ENCODE peak calls at places on chromosomes 1 and 21, in seven cellular contexts. One of them, this sample, is unnamed.

GRCh38 chr1:25566186-25566729 is 22.9 kb downstream of the LDLRAP1 start:
- DNase-seq in PC-3: no peak
- DNase-seq in left lung: no peak
- DNase-seq in HL-60: no peak
- DNase-seq in lower lobe of right lung: no peak
- DNase-seq in thoracic aorta: no peak
- DNase-seq in CD4-positive, alpha-beta T cell: no peak
- DNase-seq in this sample: no peak

GRCh38 chr21:37593015-37593414 is 226.4 kb downstream of the DYRK1A start:
- DNase-seq in PC-3: no peak
- DNase-seq in left lung: no peak
- DNase-seq in HL-60: no peak
- DNase-seq in lower lobe of right lung: no peak
- DNase-seq in thoracic aorta: no peak
- DNase-seq in CD4-positive, alpha-beta T cell: no peak
- DNase-seq in this sample: no peak

GRCh38 chr1:31101147-31101502 is 35.6 kb upstream of the PUM1 start:
- DNase-seq in PC-3: peak
- DNase-seq in left lung: no peak
- DNase-seq in HL-60: no peak
- DNase-seq in lower lobe of right lung: no peak
- DNase-seq in thoracic aorta: no peak
- DNase-seq in CD4-positive, alpha-beta T cell: no peak
- DNase-seq in this sample: no peak

GRCh38 chr1:31181515-31182343 is 58.0 kb downstream of the NKAIN1 start:
- DNase-seq in PC-3: peak
- DNase-seq in left lung: peak
- DNase-seq in HL-60: peak
- DNase-seq in lower lobe of right lung: peak
- DNase-seq in thoracic aorta: no peak
- DNase-seq in CD4-positive, alpha-beta T cell: peak
- DNase-seq in this sample: no peak

GRCh38 chr1:246567258-246568235 is 1.3 kb downstream of the CNST start:
- DNase-seq in PC-3: peak
- DNase-seq in left lung: no peak
- DNase-seq in HL-60: no peak
- DNase-seq in lower lobe of right lung: no peak
- DNase-seq in thoracic aorta: no peak
- DNase-seq in CD4-positive, alpha-beta T cell: no peak
- DNase-seq in this sample: no peak

GRCh38 chr1:151058682-151059341 is 610 bp downstream of the CDC42SE1 start:
- DNase-seq in PC-3: peak
- DNase-seq in left lung: peak
- DNase-seq in HL-60: no peak
- DNase-seq in lower lobe of right lung: peak
- DNase-seq in thoracic aorta: no peak
- DNase-seq in CD4-positive, alpha-beta T cell: no peak
- DNase-seq in this sample: peak

GRCh38 chr1:1554926-1555915 is 14.8 kb upstream of the TMEM240 start:
- DNase-seq in PC-3: peak
- DNase-seq in left lung: peak
- DNase-seq in HL-60: no peak
- DNase-seq in lower lobe of right lung: no peak
- DNase-seq in thoracic aorta: no peak
- DNase-seq in CD4-positive, alpha-beta T cell: no peak
- DNase-seq in this sample: no peak

GRCh38 chr1:9826616-9827015 is 2.9 kb upstream of the CLSTN1 start:
- DNase-seq in PC-3: no peak
- DNase-seq in left lung: no peak
- DNase-seq in HL-60: no peak
- DNase-seq in lower lobe of right lung: no peak
- DNase-seq in thoracic aorta: no peak
- DNase-seq in CD4-positive, alpha-beta T cell: no peak
- DNase-seq in this sample: no peak

GRCh38 chr1:120178799-120179419 is 2.6 kb upstream of the SEC22B start:
- DNase-seq in PC-3: no peak
- DNase-seq in left lung: no peak
- DNase-seq in HL-60: no peak
- DNase-seq in lower lobe of right lung: no peak
- DNase-seq in thoracic aorta: no peak
- DNase-seq in CD4-positive, alpha-beta T cell: no peak
- DNase-seq in this sample: no peak

GRCh38 chr1:145871994-145872411 is 13.1 kb upstream of the PIAS3 start:
- DNase-seq in PC-3: no peak
- DNase-seq in left lung: peak
- DNase-seq in HL-60: peak
- DNase-seq in lower lobe of right lung: peak
- DNase-seq in thoracic aorta: no peak
- DNase-seq in CD4-positive, alpha-beta T cell: peak
- DNase-seq in this sample: no peak

GRCh38 chr1:207654320-207654719 is 9.4 kb downstream of the CR1L start:
- DNase-seq in PC-3: peak
- DNase-seq in left lung: no peak
- DNase-seq in HL-60: no peak
- DNase-seq in lower lobe of right lung: no peak
- DNase-seq in thoracic aorta: no peak
- DNase-seq in CD4-positive, alpha-beta T cell: no peak
- DNase-seq in this sample: no peak

GRCh38 chr1:202084791-202085681 is 37.7 kb upstream of the GPR37L1 start:
- DNase-seq in PC-3: peak
- DNase-seq in left lung: no peak
- DNase-seq in HL-60: no peak
- DNase-seq in lower lobe of right lung: peak
- DNase-seq in thoracic aorta: no peak
- DNase-seq in CD4-positive, alpha-beta T cell: no peak
- DNase-seq in this sample: no peak

GRCh38 chr1:169595764-169596711 is 9.8 kb upstream of the F5 start:
- DNase-seq in PC-3: peak
- DNase-seq in left lung: no peak
- DNase-seq in HL-60: peak
- DNase-seq in lower lobe of right lung: no peak
- DNase-seq in thoracic aorta: no peak
- DNase-seq in CD4-positive, alpha-beta T cell: no peak
- DNase-seq in this sample: no peak

GRCh38 chr1:117821782-117822447 is 107.5 kb downstream of the GDAP2 start:
- DNase-seq in PC-3: peak
- DNase-seq in left lung: no peak
- DNase-seq in HL-60: no peak
- DNase-seq in lower lobe of right lung: no peak
- DNase-seq in thoracic aorta: peak
- DNase-seq in CD4-positive, alpha-beta T cell: no peak
- DNase-seq in this sample: peak

GRCh38 chr1:1134300-1134961 is 18.5 kb upstream of the C1orf159 start:
- DNase-seq in PC-3: no peak
- DNase-seq in left lung: no peak
- DNase-seq in HL-60: no peak
- DNase-seq in lower lobe of right lung: no peak
- DNase-seq in thoracic aorta: no peak
- DNase-seq in CD4-positive, alpha-beta T cell: no peak
- DNase-seq in this sample: no peak

GRCh38 chr1:169103443-169103842 is 3.0 kb upstream of the ATP1B1 start:
- DNase-seq in PC-3: no peak
- DNase-seq in left lung: peak
- DNase-seq in HL-60: no peak
- DNase-seq in lower lobe of right lung: peak
- DNase-seq in thoracic aorta: no peak
- DNase-seq in CD4-positive, alpha-beta T cell: no peak
- DNase-seq in this sample: no peak

GRCh38 chr1:33010946-33011731 is 25.5 kb downstream of the AK2 start:
- DNase-seq in PC-3: no peak
- DNase-seq in left lung: no peak
- DNase-seq in HL-60: no peak
- DNase-seq in lower lobe of right lung: no peak
- DNase-seq in thoracic aorta: peak
- DNase-seq in CD4-positive, alpha-beta T cell: no peak
- DNase-seq in this sample: no peak

GRCh38 chr1:35808376-35809155 is 750 bp downstream of the AGO4 start:
- DNase-seq in PC-3: peak
- DNase-seq in left lung: peak
- DNase-seq in HL-60: peak
- DNase-seq in lower lobe of right lung: peak
- DNase-seq in thoracic aorta: no peak
- DNase-seq in CD4-positive, alpha-beta T cell: no peak
- DNase-seq in this sample: no peak

GRCh38 chr1:35807614-35808375 is at the start of gene AGO4:
- DNase-seq in PC-3: peak
- DNase-seq in left lung: peak
- DNase-seq in HL-60: peak
- DNase-seq in lower lobe of right lung: peak
- DNase-seq in thoracic aorta: no peak
- DNase-seq in CD4-positive, alpha-beta T cell: peak
- DNase-seq in this sample: no peak

GRCh38 chr1:35810096-35810860 is 2.5 kb downstream of the AGO4 start:
- DNase-seq in PC-3: peak
- DNase-seq in left lung: no peak
- DNase-seq in HL-60: no peak
- DNase-seq in lower lobe of right lung: no peak
- DNase-seq in thoracic aorta: no peak
- DNase-seq in CD4-positive, alpha-beta T cell: no peak
- DNase-seq in this sample: peak

DNA sequence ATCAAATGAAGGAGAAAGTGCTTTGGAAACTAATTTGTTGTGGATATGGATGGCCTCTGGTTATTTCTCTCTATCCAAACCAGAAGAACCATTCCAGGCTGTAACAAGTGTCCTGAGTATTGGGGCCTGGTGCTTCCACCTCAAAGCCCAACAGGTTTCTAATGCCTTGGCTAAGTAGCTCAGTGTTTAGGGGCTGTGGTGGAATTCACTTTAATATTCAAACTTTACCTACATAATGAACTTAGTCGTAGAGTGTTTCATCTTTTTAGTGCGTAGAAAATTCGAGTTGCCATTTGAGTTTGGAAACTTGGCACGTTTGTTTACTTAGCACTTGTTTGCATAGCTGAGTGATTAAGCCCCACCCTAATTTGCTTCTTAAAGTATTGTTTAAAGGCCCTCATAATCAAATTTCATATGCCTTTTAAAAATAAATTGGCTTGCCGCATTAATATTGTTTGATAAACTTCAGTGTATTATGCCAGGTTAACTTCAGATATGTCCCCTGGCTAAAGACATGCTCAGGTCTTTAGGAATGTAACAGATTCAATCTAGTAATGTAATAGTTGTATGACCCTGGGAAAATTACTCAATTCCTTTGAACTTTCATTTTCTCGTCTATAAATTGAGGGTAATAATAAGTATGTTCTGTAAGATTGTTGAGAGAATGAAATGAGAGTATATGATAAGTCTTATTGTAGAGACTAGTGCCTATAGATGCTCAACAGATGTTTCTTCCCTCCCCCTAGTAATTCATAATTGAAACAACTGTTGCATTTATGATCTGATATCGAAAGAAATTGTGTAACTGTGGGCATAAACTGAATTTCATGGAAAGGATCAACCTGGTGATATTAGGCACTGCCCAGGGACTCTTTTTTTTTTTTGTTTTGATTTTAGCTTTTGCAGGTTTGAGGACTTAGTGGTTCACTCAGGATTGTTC is 1.6 kb downstream of the AGO4 start:
- DNase-seq in PC-3: peak
- DNase-seq in left lung: no peak
- DNase-seq in HL-60: no peak
- DNase-seq in lower lobe of right lung: no peak
- DNase-seq in thoracic aorta: no peak
- DNase-seq in CD4-positive, alpha-beta T cell: no peak
- DNase-seq in this sample: no peak
- H3K27ac ChIP-seq in PC-3: peak
- H3K27ac ChIP-seq in left lung: peak
- H3K27ac ChIP-seq in HL-60: peak
- H3K27ac ChIP-seq in lower lobe of right lung: peak
- H3K27ac ChIP-seq in thoracic aorta: peak
- H3K27ac ChIP-seq in CD4-positive, alpha-beta T cell: no peak
- H3K27ac ChIP-seq in this sample: peak

GRCh38 chr1:54127594-54127993 is 25.2 kb downstream of the CDCP2 start:
- DNase-seq in PC-3: no peak
- DNase-seq in left lung: no peak
- DNase-seq in HL-60: no peak
- DNase-seq in lower lobe of right lung: no peak
- DNase-seq in thoracic aorta: no peak
- DNase-seq in CD4-positive, alpha-beta T cell: no peak
- DNase-seq in this sample: no peak

GRCh38 chr1:54124906-54125305 is 27.9 kb downstream of the CDCP2 start:
- DNase-seq in PC-3: no peak
- DNase-seq in left lung: no peak
- DNase-seq in HL-60: no peak
- DNase-seq in lower lobe of right lung: no peak
- DNase-seq in thoracic aorta: no peak
- DNase-seq in CD4-positive, alpha-beta T cell: no peak
- DNase-seq in this sample: no peak

GRCh38 chr1:54124472-54124871 is 28.3 kb downstream of the CDCP2 start:
- DNase-seq in PC-3: no peak
- DNase-seq in left lung: no peak
- DNase-seq in HL-60: no peak
- DNase-seq in lower lobe of right lung: no peak
- DNase-seq in thoracic aorta: no peak
- DNase-seq in CD4-positive, alpha-beta T cell: no peak
- DNase-seq in this sample: no peak

GRCh38 chr1:54126271-54126815 is 26.5 kb downstream of the CDCP2 start:
- DNase-seq in PC-3: no peak
- DNase-seq in left lung: no peak
- DNase-seq in HL-60: no peak
- DNase-seq in lower lobe of right lung: no peak
- DNase-seq in thoracic aorta: no peak
- DNase-seq in CD4-positive, alpha-beta T cell: no peak
- DNase-seq in this sample: no peak

DNA sequence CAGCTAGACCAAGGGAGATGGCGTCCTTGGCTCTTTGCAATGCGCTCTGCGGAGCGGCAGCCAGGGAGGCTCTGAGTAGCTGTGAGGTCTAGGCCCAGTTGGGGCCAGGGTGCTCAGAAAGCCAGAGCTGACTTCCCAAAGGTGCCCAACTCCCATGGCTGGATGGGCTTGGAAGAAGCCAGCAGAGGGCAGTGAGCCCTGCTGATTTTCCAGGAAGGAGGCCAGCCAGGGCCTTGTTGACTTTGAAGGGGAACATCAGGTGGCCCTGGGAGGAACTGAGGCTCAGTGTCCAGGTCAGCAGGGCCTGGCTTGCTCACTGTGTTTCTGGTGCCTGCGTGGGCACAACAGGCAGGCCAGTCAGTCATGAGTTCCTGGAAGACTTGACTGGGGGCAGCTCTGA is 27.1 kb downstream of the CDCP2 start:
- DNase-seq in PC-3: peak
- DNase-seq in left lung: no peak
- DNase-seq in HL-60: no peak
- DNase-seq in lower lobe of right lung: no peak
- DNase-seq in thoracic aorta: no peak
- DNase-seq in CD4-positive, alpha-beta T cell: no peak
- DNase-seq in this sample: no peak
- H3K27ac ChIP-seq in PC-3: no peak
- H3K27ac ChIP-seq in left lung: no peak
- H3K27ac ChIP-seq in HL-60: no peak
- H3K27ac ChIP-seq in lower lobe of right lung: no peak
- H3K27ac ChIP-seq in thoracic aorta: no peak
- H3K27ac ChIP-seq in CD4-positive, alpha-beta T cell: no peak
- H3K27ac ChIP-seq in this sample: no peak

GRCh38 chr1:54294846-54295245 is 94.9 kb downstream of the MRPL37 start:
- DNase-seq in PC-3: no peak
- DNase-seq in left lung: no peak
- DNase-seq in HL-60: no peak
- DNase-seq in lower lobe of right lung: no peak
- DNase-seq in thoracic aorta: no peak
- DNase-seq in CD4-positive, alpha-beta T cell: no peak
- DNase-seq in this sample: no peak
- H3K27ac ChIP-seq in PC-3: no peak
- H3K27ac ChIP-seq in left lung: no peak
- H3K27ac ChIP-seq in HL-60: no peak
- H3K27ac ChIP-seq in lower lobe of right lung: no peak
- H3K27ac ChIP-seq in thoracic aorta: peak
- H3K27ac ChIP-seq in CD4-positive, alpha-beta T cell: no peak
- H3K27ac ChIP-seq in this sample: no peak

GRCh38 chr1:80678438-80678837 is 1122.3 kb upstream of the ADGRL2 start:
- DNase-seq in PC-3: no peak
- DNase-seq in left lung: no peak
- DNase-seq in HL-60: no peak
- DNase-seq in lower lobe of right lung: no peak
- DNase-seq in thoracic aorta: no peak
- DNase-seq in CD4-positive, alpha-beta T cell: no peak
- DNase-seq in this sample: no peak
- H3K27ac ChIP-seq in PC-3: no peak
- H3K27ac ChIP-seq in left lung: no peak
- H3K27ac ChIP-seq in HL-60: no peak
- H3K27ac ChIP-seq in lower lobe of right lung: no peak
- H3K27ac ChIP-seq in thoracic aorta: no peak
- H3K27ac ChIP-seq in CD4-positive, alpha-beta T cell: no peak
- H3K27ac ChIP-seq in this sample: no peak

This sample was measured in epithelial cell of prostate.